ENCODE peak calls at places on chromosomes 1 and 21, in six cellular contexts. G, S, X, Z, Y and L are unnamed samples.

GRCh38 chr1:183655562-183656075 is 2.5 kb upstream of the APOBEC4 start:
- DNase-seq in G (peak; percentile 82), S (peak; percentile 84), X (peak; percentile 89), Z (peak; percentile 87), Y (no peak), L (peak; percentile 59)

GRCh38 chr1:17717595-17717994 is 37.5 kb upstream of the ACTL8 start:
- DNase-seq in G (no peak), S (no peak), X (no peak), Z (no peak), Y (no peak), L (no peak)

GRCh38 chr1:32828341-32828740 is 10.9 kb downstream of the S100PBP start:
- DNase-seq in G (no peak), S (no peak), X (no peak), Z (no peak), Y (no peak), L (no peak)

GRCh38 chr1:108845991-108846390 is 10.9 kb downstream of the AKNAD1 start:
- DNase-seq in G (no peak), S (no peak), X (no peak), Z (no peak), Y (no peak), L (no peak)

GRCh38 chr21:31557956-31558838 is 101.3 kb upstream of the SOD1 start:
- DNase-seq in G (peak; percentile 47), S (no peak), X (no peak), Z (peak; percentile 7), Y (no peak), L (no peak)

GRCh38 chr1:241177665-241178064 is 179.3 kb downstream of the RGS7 start:
- DNase-seq in G (no peak), S (no peak), X (no peak), Z (no peak), Y (no peak), L (no peak)

GRCh38 chr1:46317323-46317722 is 13.8 kb downstream of the UQCRH start:
- DNase-seq in G (no peak), S (no peak), X (no peak), Z (no peak), Y (no peak), L (no peak)

GRCh38 chr21:29181799-29182470 is 51.5 kb downstream of the MAP3K7CL start:
- DNase-seq in G (no peak), S (no peak), X (no peak), Z (peak; percentile 78), Y (peak; percentile 79), L (peak; percentile 70)

GRCh38 chr1:201884472-201884871 is 4.2 kb upstream of the SHISA4 start:
- DNase-seq in G (no peak), S (no peak), X (no peak), Z (no peak), Y (no peak), L (no peak)

GRCh38 chr1:180451504-180451903 is 50.9 kb downstream of the ACBD6 start:
- DNase-seq in G (no peak), S (no peak), X (no peak), Z (no peak), Y (no peak), L (no peak)

GRCh38 chr1:229716064-229716463 is 90.0 kb downstream of the URB2 start:
- DNase-seq in G (no peak), S (no peak), X (no peak), Z (peak; percentile 21), Y (no peak), L (no peak)

GRCh38 chr1:107786214-107786842 is 178.7 kb downstream of the VAV3 start:
- DNase-seq in G (no peak), S (no peak), X (no peak), Z (no peak), Y (no peak), L (no peak)

GRCh38 chr1:27045973-27046558 is 33.4 kb upstream of the TENT5B start:
- DNase-seq in G (peak; percentile 78), S (peak; percentile 69), X (peak; percentile 73), Z (peak; percentile 58), Y (no peak), L (peak; percentile 23)

GRCh38 chr21:28104346-28104745 is 888.3 kb downstream of the LTN1 start:
- DNase-seq in G (no peak), S (no peak), X (no peak), Z (no peak), Y (no peak), L (no peak)

GRCh38 chr21:37159053-37159776 is 86.2 kb downstream of the TTC3 start:
- DNase-seq in G (no peak), S (no peak), X (no peak), Z (no peak), Y (no peak), L (no peak)

GRCh38 chr1:178486100-178487069 is 10.4 kb downstream of the CLEC20A start:
- DNase-seq in G (no peak), S (no peak), X (no peak), Z (no peak), Y (no peak), L (no peak)

GRCh38 chr1:62318756-62319544 is at the start of gene KANK4:
- DNase-seq in G (no peak), S (peak; percentile 28), X (no peak), Z (no peak), Y (no peak), L (no peak)

GRCh38 chr1:192702212-192702993 is 66.5 kb downstream of the RGS13 start:
- DNase-seq in G (no peak), S (no peak), X (no peak), Z (peak; percentile 18), Y (peak; percentile 61), L (peak; percentile 62)

GRCh38 chr1:67612690-67613322 is 72.2 kb upstream of the GADD45A start:
- DNase-seq in G (no peak), S (no peak), X (no peak), Z (no peak), Y (no peak), L (no peak)

GRCh38 chr1:40592107-40592773 is 60.8 kb downstream of the ZNF684 start:
- DNase-seq in G (no peak), S (no peak), X (no peak), Z (peak; percentile 38), Y (no peak), L (no peak)

GRCh38 chr1:2611034-2611501 is 21.7 kb downstream of the MMEL1 start:
- DNase-seq in G (peak; percentile 41), S (peak; percentile 56), X (peak; percentile 60), Z (no peak), Y (no peak), L (no peak)

GRCh38 chr1:28132110-28132897 is 43.9 kb upstream of the EYA3 start:
- DNase-seq in G (peak; percentile 2), S (no peak), X (no peak), Z (no peak), Y (no peak), L (no peak)

GRCh38 chr1:43651922-43652321 is 2.0 kb downstream of the KDM4A start:
- DNase-seq in G (no peak), S (no peak), X (no peak), Z (no peak), Y (no peak), L (no peak)

GRCh38 chr1:43651188-43651587 is 1.2 kb downstream of the KDM4A start:
- DNase-seq in G (no peak), S (no peak), X (no peak), Z (no peak), Y (no peak), L (no peak)

GRCh38 chr1:43655953-43656352 is 6.0 kb downstream of the KDM4A start:
- DNase-seq in G (no peak), S (no peak), X (no peak), Z (no peak), Y (no peak), L (no peak)

GRCh38 chr1:43653893-43654292 is 3.9 kb downstream of the KDM4A start:
- DNase-seq in G (no peak), S (no peak), X (no peak), Z (peak; percentile 36), Y (no peak), L (no peak)

GRCh38 chr1:43653339-43653738 is 3.4 kb downstream of the KDM4A start:
- DNase-seq in G (peak; percentile 49), S (no peak), X (no peak), Z (peak; percentile 58), Y (no peak), L (no peak)
- TF ChIP-seq CTCF in G (no peak), S (no peak), X (no peak), Z (peak; percentile 71), Y (peak; percentile 51), L (peak; percentile 20)

DNA sequence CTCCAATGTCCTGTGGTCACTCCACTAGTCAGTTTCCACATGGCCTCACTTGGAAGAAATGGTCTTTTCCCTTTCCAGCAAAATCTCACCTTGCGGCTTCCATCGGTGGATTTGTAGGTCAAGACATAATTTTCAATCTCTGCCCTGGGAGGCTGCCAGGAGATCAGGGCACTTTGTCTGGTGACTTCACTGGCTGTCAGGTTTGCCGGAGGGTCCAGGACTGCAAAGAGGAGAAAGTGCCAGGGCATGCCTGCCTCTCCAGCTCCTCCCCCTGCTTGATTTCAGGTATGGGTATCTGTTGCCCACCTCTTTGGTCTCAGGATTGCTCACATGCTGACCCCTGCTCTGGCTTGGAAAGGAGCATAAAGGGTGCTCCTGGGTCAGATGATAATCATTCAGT is 162.8 kb upstream of the KIAA0040 start:
- DNase-seq in G (no peak), S (no peak), X (no peak), Z (no peak), Y (no peak), L (no peak)
- TF ChIP-seq CTCF in G (no peak), S (no peak), X (no peak), Z (no peak), Y (no peak), L (no peak)

GRCh38 chr1:72282690-72283203 is 408 bp upstream of the NEGR1 start:
- DNase-seq in G (peak; percentile 91), S (peak; percentile 81), X (peak; percentile 94), Z (peak; percentile 92), Y (peak; percentile 54), L (peak; percentile 85)
- TF ChIP-seq CTCF in G (no peak), S (no peak), X (peak; percentile 25), Z (peak; percentile 21), Y (peak; percentile 22), L (no peak)

GRCh38 chr1:156200062-156200461 is 6.2 kb downstream of the SLC25A44 start:
- DNase-seq in G (no peak), S (no peak), X (peak; percentile 46), Z (no peak), Y (no peak), L (no peak)
- TF ChIP-seq CTCF in G (no peak), S (no peak), X (no peak), Z (no peak), Y (no peak), L (no peak)

GRCh38 chr1:225493591-225494246 is 65.9 kb upstream of the LBR start:
- DNase-seq in G (no peak), S (no peak), X (no peak), Z (no peak), Y (no peak), L (no peak)

GRCh38 chr1:225498539-225499135 is 70.8 kb upstream of the LBR start:
- DNase-seq in G (no peak), S (no peak), X (no peak), Z (no peak), Y (peak; percentile 9), L (peak; percentile 34)

GRCh38 chr1:225500589-225501192 is 72.9 kb upstream of the LBR start:
- DNase-seq in G (no peak), S (no peak), X (no peak), Z (no peak), Y (no peak), L (no peak)

GRCh38 chr1:225494789-225495359 is 67.0 kb upstream of the LBR start:
- DNase-seq in G (no peak), S (no peak), X (no peak), Z (no peak), Y (no peak), L (no peak)
- TF ChIP-seq CTCF in G (no peak), S (no peak), X (no peak), Z (no peak), Y (no peak), L (no peak)